ENCODE peak calls at places on chromosomes 11 and 22, in six cellular contexts. B, S, U, Y, Z and M are unnamed samples.

GRCh38 chr22:39179401-39179827 is 26.9 kb upstream of the CBX7 start:
- DNase-seq in S (no peak), U (peak; percentile 25), Z (no peak), Y (no peak), B (no peak), M (no peak)

GRCh38 chr11:121372028-121372427 is 79.5 kb downstream of the SC5D start:
- DNase-seq in Y (no peak), S (no peak), U (no peak), B (no peak), Z (no peak), M (no peak)

GRCh38 chr22:36546932-36547331 is 18.0 kb upstream of the EIF3D start:
- DNase-seq in Z (no peak), S (peak; percentile 76), U (no peak), Y (no peak), B (no peak), M (no peak)

GRCh38 chr11:115324569-115325432 is 179.4 kb downstream of the CADM1 start:
- DNase-seq in B (peak; percentile 30), Z (no peak), U (no peak), Y (peak; percentile 41), S (peak; percentile 67), M (peak; percentile 64)

GRCh38 chr22:37199839-37200161 is 11.8 kb upstream of the C1QTNF6 start:
- DNase-seq in Z (no peak), Y (peak; percentile 54), B (no peak), U (no peak), S (no peak), M (no peak)

GRCh38 chr11:612961-613300 is 2.8 kb downstream of the IRF7 start:
- DNase-seq in Y (no peak), Z (peak; percentile 18), B (no peak), S (no peak), U (no peak), M (no peak)

GRCh38 chr11:100546714-100547113 is 140.4 kb upstream of the ARHGAP42 start:
- DNase-seq in Y (no peak), S (peak; percentile 20), B (no peak), U (no peak), Z (no peak), M (no peak)

GRCh38 chr22:20458530-20459151 is 21.0 kb upstream of the SCARF2 start:
- DNase-seq in S (no peak), Y (no peak), U (no peak), Z (no peak), B (no peak), M (no peak)

GRCh38 chr11:118783724-118784495 is 7.1 kb downstream of the DDX6 start:
- DNase-seq in Y (no peak), U (peak; percentile 83), Z (no peak), B (no peak), S (no peak), M (no peak)

GRCh38 chr11:41878158-41878557 is 418.7 kb upstream of the LRRC4C start:
- DNase-seq in Z (no peak), U (no peak), B (no peak), Y (no peak), S (peak; percentile 28), M (no peak)

GRCh38 chr11:103077553-103077952 is 14.4 kb downstream of the DCUN1D5 start:
- DNase-seq in B (no peak), U (no peak), Y (no peak), S (no peak), Z (no peak), M (no peak)

GRCh38 chr11:59200421-59200746 is 12.3 kb downstream of the MPEG1 start:
- DNase-seq in S (no peak), B (no peak), U (no peak), Y (no peak), Z (no peak), M (no peak)

GRCh38 chr22:20000246-20001081 is 16.2 kb downstream of the ARVCF start:
- DNase-seq in Z (no peak), B (no peak), U (peak; percentile 78), Y (no peak), S (no peak), M (no peak)

GRCh38 chr22:49149721-49150608 is 677.7 kb downstream of the BRD1 start:
- DNase-seq in U (no peak), B (no peak), S (no peak), Z (no peak), Y (no peak), M (no peak)
- H3K9me3 ChIP-seq in U (peaks cover 12% of the 10 kb centered on the region), B (no peaks in the 10 kb centered on the region), S (no peaks in the 10 kb centered on the region), Z (no peaks in the 10 kb centered on the region), Y (no peaks in the 10 kb centered on the region), M (no peaks in the 10 kb centered on the region)

DNA sequence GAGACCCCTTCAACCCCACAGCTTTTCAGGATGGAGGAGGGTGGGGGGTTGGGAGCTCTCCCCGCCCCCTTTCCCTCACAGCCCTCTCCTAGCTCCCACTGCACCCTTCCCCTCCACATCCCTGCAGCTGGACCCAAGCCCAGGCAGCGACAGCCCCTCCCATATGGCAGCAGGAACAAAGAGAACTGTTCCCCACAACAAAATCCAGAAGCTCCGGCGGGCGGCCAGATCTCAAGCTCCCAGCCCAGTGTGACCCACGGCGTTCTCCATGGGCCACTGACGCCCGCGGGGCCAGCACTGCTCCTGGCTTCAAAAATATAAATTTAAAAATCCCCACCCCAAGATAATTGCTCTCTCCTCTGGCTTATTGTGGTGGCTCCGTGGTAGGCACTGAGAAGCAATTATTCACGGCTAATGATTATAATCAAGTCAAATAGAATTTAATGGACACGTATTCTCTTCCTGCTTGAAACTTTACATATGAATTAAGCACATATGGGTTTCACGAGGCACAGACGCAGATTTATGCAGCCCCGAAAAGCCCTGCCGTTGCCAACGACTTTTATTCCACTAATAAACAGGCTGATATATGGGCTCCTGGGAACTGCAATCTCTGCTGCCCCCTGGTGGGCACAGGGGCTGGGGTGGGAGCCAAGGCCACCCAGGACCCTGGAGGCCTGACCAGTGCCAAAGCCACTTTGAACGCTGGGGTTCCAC is 17.6 kb downstream of the MACROD1 start:
- DNase-seq in B (peak; percentile 78), Y (peak; percentile 81), Z (peak; percentile 83), S (peak; percentile 68), U (peak; percentile 93), M (peak; percentile 81)
- TF ChIP-seq POLR2A in B (no peak), Y (no peak), Z (no peak), S (no peak), U (no peak), M (no peak)

GRCh38 chr11:17369685-17370243 is 18.2 kb downstream of the NCR3LG1 start:
- DNase-seq in U (no peak), Z (no peak), B (no peak), Y (no peak), S (no peak), M (no peak)
- H3K9me3 ChIP-seq in U (peaks cover 55% of the 10 kb centered on the region), Z (peaks cover 33% of the 10 kb centered on the region), B (peaks cover 3% of the 10 kb centered on the region), Y (no peaks in the 10 kb centered on the region), S (peaks cover 25% of the 10 kb centered on the region), M (no peaks in the 10 kb centered on the region)

GRCh38 chr11:65386307-65387081 is at the start of gene FRMD8:
- DNase-seq in Z (peak; percentile 93), U (peak; percentile 96), Y (peak; percentile 93), B (peak; percentile 95), S (peak; percentile 70), M (peak; percentile 90)
- TF ChIP-seq POLR2A in Z (peak; percentile 97), U (peak; percentile 35), Y (peak; percentile 92), B (peak; percentile 89), S (peak; percentile 75), M (peak; percentile 47)

GRCh38 chr22:49170053-49170452 is 657.6 kb downstream of the BRD1 start:
- DNase-seq in S (no peak), U (no peak), Y (no peak), Z (no peak), B (no peak), M (no peak)
- H3K9me3 ChIP-seq in S (no peaks in the 10 kb centered on the region), U (no peaks in the 10 kb centered on the region), Y (no peaks in the 10 kb centered on the region), Z (no peaks in the 10 kb centered on the region), B (no peaks in the 10 kb centered on the region), M (no peaks in the 10 kb centered on the region)

GRCh38 chr11:65315866-65316233 is 1.2 kb downstream of the CDC42EP2 start:
- DNase-seq in U (no peak), Y (no peak), S (no peak), Z (no peak), B (no peak), M (no peak)

GRCh38 chr11:65316311-65316978 is 1.8 kb downstream of the CDC42EP2 start:
- DNase-seq in B (peak; percentile 66), U (peak; percentile 74), Y (no peak), S (peak; percentile 29), Z (peak; percentile 74), M (peak; percentile 34)

GRCh38 chr11:65315204-65315865 is 669 bp downstream of the CDC42EP2 start:
- DNase-seq in B (peak; percentile 86), Y (peak; percentile 80), U (peak; percentile 88), Z (peak; percentile 85), S (peak; percentile 78), M (peak; percentile 83)

GRCh38 chr11:65316979-65317786 is 2.5 kb downstream of the CDC42EP2 start:
- DNase-seq in S (peak; percentile 67), Z (peak; percentile 71), U (peak; percentile 88), B (peak; percentile 78), Y (peak; percentile 67), M (peak; percentile 63)

GRCh38 chr11:65314501-65315203 is at the start of gene CDC42EP2:
- DNase-seq in Z (peak; percentile 93), U (peak; percentile 92), S (peak; percentile 84), Y (peak; percentile 86), B (peak; percentile 89), M (peak; percentile 88)
- TF ChIP-seq POLR2A in Z (peak; percentile 88), U (peak; percentile 33), S (peak; percentile 70), Y (no peak), B (peak; percentile 82), M (no peak)

GRCh38 chr11:124864892-124865180 is 396 bp upstream of the ROBO3 start:
- DNase-seq in U (no peak), B (peak; percentile 11), S (no peak), Z (no peak), Y (no peak), M (no peak)
- H3K9me3 ChIP-seq in U (no peaks in the 10 kb centered on the region), B (no peaks in the 10 kb centered on the region), S (peaks cover 3% of the 10 kb centered on the region), Z (no peaks in the 10 kb centered on the region), Y (no peaks in the 10 kb centered on the region), M (no peaks in the 10 kb centered on the region)

DNA sequence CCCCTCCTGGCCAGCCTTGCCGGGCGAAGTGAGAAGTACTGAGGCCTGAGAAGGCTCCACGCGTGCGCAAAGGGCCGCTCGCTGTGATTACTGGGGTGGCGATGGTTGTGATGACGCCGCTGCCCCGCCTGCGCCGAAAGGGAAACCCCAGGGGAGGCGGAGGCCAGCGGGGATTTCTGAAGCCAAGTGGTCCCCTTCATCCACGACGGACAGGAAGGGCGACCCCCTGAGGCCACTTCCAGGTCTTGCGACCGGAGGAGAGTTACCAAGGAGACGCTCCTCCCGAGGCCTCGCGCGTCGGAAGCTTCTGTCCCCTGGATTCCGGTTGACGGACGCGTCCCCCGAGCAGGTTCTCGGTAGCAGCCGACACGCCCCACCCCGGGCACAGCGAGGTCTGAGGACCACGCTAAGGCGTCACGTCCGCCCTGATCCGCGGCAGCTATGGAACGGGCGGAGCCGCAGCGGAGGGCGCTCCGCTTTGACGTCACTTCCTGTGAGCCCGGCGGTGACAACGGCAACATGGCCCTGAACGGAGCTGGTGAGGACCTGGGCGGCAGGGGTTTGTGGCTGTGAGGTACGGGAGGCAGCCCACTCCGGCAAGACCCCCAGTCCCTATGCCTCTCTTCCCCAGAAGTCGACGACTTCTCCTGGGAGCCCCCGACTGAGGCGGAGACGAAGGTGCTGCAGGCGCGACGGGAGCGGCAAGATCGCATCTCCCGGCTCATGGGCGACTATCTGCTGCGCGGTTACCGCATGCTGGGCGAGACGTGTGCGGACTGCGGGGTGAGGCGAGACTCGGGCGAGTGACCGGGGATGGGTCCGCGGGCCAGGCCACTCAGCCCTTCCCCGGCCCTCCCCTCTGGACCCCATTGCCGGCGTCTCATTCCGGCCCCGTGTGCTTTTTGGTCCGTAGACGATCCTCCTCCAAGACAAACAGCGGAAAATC is at the start of gene ZNRD2:
- DNase-seq in Z (peak; percentile 98), Y (peak; percentile 99), S (peak; percentile 99), B (peak; percentile 98), U (peak; percentile 99), M (peak; percentile 99)
- TF ChIP-seq POLR2A in Z (peak; percentile 22), Y (no peak), S (peak; percentile 62), B (peak; percentile 86), U (no peak), M (no peak)